ENCODE peak calls at places on chromosomes 1 and 21, in ten cellular contexts. S, A, F, J, N, Y, R, H, Q and U are unnamed samples.

GRCh38 chr21:35273331-35273730 is 224.2 kb upstream of the RUNX1 start:
- DNase-seq in S (no peak), R (no peak), A (no peak), F (no peak), H (no peak), J (no peak), Y (no peak), Q (no peak), N (no peak), U (no peak)

GRCh38 chr1:202807926-202808757 is at the start of gene KDM5B:
- DNase-seq in F (peak), Y (peak), S (peak), A (peak), Q (peak), J (peak), H (peak), N (peak), R (peak), U (peak)

GRCh38 chr1:229842302-229843255 is 216.5 kb downstream of the URB2 start:
- DNase-seq in J (no peak), A (no peak), N (no peak), Q (no peak), F (no peak), H (no peak), S (no peak), Y (no peak), R (no peak), U (no peak)

GRCh38 chr1:209567788-209568187 is 15.7 kb upstream of the CAMK1G start:
- DNase-seq in N (no peak), F (no peak), Q (peak), J (no peak), A (no peak), Y (no peak), S (no peak), R (peak), H (peak), U (no peak)

GRCh38 chr1:43441166-43441893 is 12.4 kb downstream of the HYI start:
- DNase-seq in A (no peak), N (no peak), Q (no peak), J (no peak), S (peak), R (no peak), F (no peak), H (no peak), Y (no peak), U (no peak)

GRCh38 chr1:230581446-230582079 is 60.7 kb upstream of the COG2 start:
- DNase-seq in N (no peak), A (no peak), S (no peak), H (no peak), F (no peak), Y (no peak), R (no peak), Q (no peak), J (peak), U (no peak)

GRCh38 chr1:45205000-45205909 is 1.1 kb downstream of the ZSWIM5 start:
- DNase-seq in H (peak), A (no peak), S (peak), Q (peak), N (no peak), Y (peak), J (peak), F (peak), R (no peak), U (no peak)

GRCh38 chr1:147494998-147495580 is 46.2 kb upstream of the BCL9 start:
- DNase-seq in F (no peak), A (peak), H (peak), Y (peak), Q (peak), R (peak), N (peak), S (peak), J (peak), U (peak)

GRCh38 chr1:119253366-119253765 is 112.9 kb upstream of the WARS2 start:
- DNase-seq in N (no peak), H (peak), R (no peak), Q (no peak), J (no peak), S (no peak), A (no peak), F (no peak), Y (no peak), U (no peak)

GRCh38 chr1:229258031-229258850 is 12.7 kb upstream of the RAB4A start:
- DNase-seq in Q (peak), S (peak), Y (peak), J (peak), F (no peak), R (peak), H (peak), A (peak), N (peak), U (peak)

GRCh38 chr1:115911298-115911697 is 65.0 kb upstream of the SLC22A15 start:
- DNase-seq in J (no peak), R (no peak), N (no peak), A (no peak), Y (no peak), Q (no peak), S (no peak), H (no peak), F (no peak), U (no peak)

GRCh38 chr21:39087238-39087975 is 95.8 kb downstream of the PSMG1 start:
- DNase-seq in N (no peak), R (no peak), H (no peak), S (no peak), Y (no peak), F (no peak), Q (no peak), J (no peak), A (no peak), U (no peak)

GRCh38 chr1:52153898-52154297 is 12.0 kb downstream of the ZFYVE9 start:
- DNase-seq in N (no peak), A (no peak), S (no peak), Q (no peak), H (peak), Y (no peak), F (no peak), J (no peak), R (no peak), U (no peak)

GRCh38 chr1:244112646-244113045 is 61.6 kb downstream of the ZBTB18 start:
- DNase-seq in H (peak), A (no peak), S (no peak), Y (no peak), F (no peak), R (no peak), J (no peak), Q (no peak), N (peak), U (no peak)

GRCh38 chr1:216325946-216326345 is 97.3 kb downstream of the USH2A start:
- DNase-seq in A (no peak), J (no peak), Q (no peak), F (no peak), Y (no peak), H (no peak), S (no peak), N (no peak), R (no peak), U (no peak)

GRCh38 chr1:10803971-10804820 is 7.8 kb upstream of the CASZ1 start:
- DNase-seq in J (no peak), H (no peak), F (peak), S (no peak), R (no peak), Q (no peak), Y (no peak), N (no peak), A (no peak), U (no peak)

GRCh38 chr1:246602194-246602593 is 35.9 kb downstream of the CNST start:
- DNase-seq in J (no peak), Y (no peak), A (no peak), H (no peak), Q (no peak), S (no peak), N (no peak), F (no peak), R (no peak), U (no peak)

GRCh38 chr1:218686258-218686657 is 341.1 kb downstream of the TGFB2 start:
- DNase-seq in J (no peak), Y (no peak), N (peak), A (no peak), R (peak), F (no peak), S (no peak), Q (no peak), H (peak), U (no peak)

GRCh38 chr1:59453297-59453970 is 156.5 kb downstream of the FGGY start:
- DNase-seq in R (no peak), F (no peak), Q (no peak), J (no peak), A (no peak), N (no peak), Y (no peak), H (no peak), S (no peak), U (no peak)

GRCh38 chr1:221994939-221995338 is 253.1 kb upstream of the DUSP10 start:
- DNase-seq in F (no peak), R (peak), H (peak), N (peak), Y (no peak), A (no peak), S (no peak), Q (no peak), J (no peak), U (no peak)

GRCh38 chr1:211535338-211535737 is 43.4 kb upstream of the RD3 start:
- DNase-seq in J (no peak), S (no peak), R (no peak), N (no peak), Q (no peak), H (no peak), A (no peak), Y (no peak), F (no peak), U (no peak)

GRCh38 chr21:25396135-25396711 is 211.1 kb downstream of the MRPL39 start:
- DNase-seq in Q (no peak), N (no peak), S (no peak), R (no peak), Y (peak), A (peak), F (no peak), J (no peak), H (no peak), U (peak)

GRCh38 chr1:180382326-180383115 is 119.9 kb downstream of the ACBD6 start:
- DNase-seq in H (peak), F (no peak), N (no peak), S (no peak), Y (no peak), J (no peak), R (no peak), Q (no peak), A (no peak), U (no peak)

GRCh38 chr21:38315155-38315554 is 58.4 kb downstream of the KCNJ15 start:
- DNase-seq in Y (no peak), H (peak), Q (no peak), A (no peak), N (no peak), R (no peak), F (no peak), S (no peak), J (no peak), U (no peak)

GRCh38 chr1:6224733-6225132 is 11.0 kb downstream of the ICMT start:
- DNase-seq in A (no peak), Q (no peak), J (no peak), S (no peak), Y (no peak), H (no peak), R (no peak), N (no peak), F (no peak), U (no peak)

GRCh38 chr21:36749935-36750578 is 51.1 kb downstream of the SIM2 start:
- DNase-seq in H (peak), A (no peak), Y (no peak), J (peak), S (no peak), N (no peak), Q (peak), F (no peak), R (no peak), U (no peak)

GRCh38 chr1:10399487-10399917 is 638 bp downstream of the PGD start:
- DNase-seq in Y (no peak), H (peak), S (no peak), Q (no peak), F (peak), A (no peak), N (no peak), J (no peak), R (no peak), U (no peak)

GRCh38 chr1:237754627-237755026 is 136.1 kb downstream of the ZP4 start:
- DNase-seq in R (no peak), Q (no peak), J (no peak), N (no peak), S (no peak), A (no peak), H (no peak), Y (no peak), F (no peak), U (no peak)

GRCh38 chr1:81174811-81175476 is 625.8 kb upstream of the ADGRL2 start:
- DNase-seq in J (no peak), N (no peak), H (no peak), A (no peak), Y (no peak), S (no peak), F (no peak), Q (no peak), R (no peak), U (no peak)

DNA sequence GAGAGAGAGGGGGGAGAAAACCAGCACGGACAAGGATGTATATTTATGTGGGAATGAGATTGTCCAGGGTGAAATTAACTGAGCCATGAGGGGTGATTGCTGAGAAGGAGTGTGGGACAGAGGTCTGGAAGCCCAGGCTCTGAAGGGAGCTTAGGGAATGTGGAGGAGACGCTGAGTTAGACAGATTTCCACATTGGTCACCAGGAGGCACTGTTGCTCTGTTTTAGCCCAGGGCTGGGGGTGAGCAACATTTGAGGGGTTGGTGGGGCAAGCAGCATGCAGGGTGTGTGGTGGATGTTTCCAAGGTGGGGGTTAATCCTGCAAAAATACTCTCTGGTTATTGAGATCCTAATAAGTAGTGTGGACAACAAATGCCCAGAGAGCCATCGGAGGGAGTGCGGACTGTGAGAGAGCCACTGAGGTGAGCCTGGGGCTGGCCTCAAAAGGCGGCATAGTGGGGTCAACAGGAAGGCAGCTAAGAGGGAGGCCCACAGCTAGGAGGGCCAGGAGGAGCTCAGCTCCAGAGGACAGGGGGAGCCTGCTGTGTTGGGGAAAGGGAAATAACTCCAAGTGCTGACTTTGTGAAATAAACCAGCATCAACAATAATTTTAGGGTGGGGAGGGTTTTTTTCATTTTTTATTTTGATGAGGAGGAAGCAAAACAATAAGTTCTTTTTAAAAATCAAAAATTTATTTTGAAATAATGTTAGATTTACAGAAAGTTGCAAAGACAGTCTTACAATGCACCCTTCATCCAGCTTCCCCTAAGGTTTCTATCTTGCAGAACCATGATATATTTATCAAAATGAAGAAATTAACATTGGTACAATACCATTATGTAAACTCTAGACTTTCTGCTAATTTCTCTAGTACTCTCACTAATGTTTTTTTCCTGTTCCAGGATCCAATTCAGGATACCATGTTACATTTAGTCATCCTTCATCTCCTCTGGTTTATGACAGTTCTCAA is 82.8 kb upstream of the CD34 start:
- DNase-seq in N (no peak), Y (no peak), Q (peak), F (no peak), H (peak), S (no peak), R (no peak), A (no peak), J (peak), U (no peak)
- TF ChIP-seq CTCF in N (peak), Y (no peak), Q (peak), F (no peak), H (peak), S (peak), R (peak), A (peak), J (peak), U (peak)

DNA sequence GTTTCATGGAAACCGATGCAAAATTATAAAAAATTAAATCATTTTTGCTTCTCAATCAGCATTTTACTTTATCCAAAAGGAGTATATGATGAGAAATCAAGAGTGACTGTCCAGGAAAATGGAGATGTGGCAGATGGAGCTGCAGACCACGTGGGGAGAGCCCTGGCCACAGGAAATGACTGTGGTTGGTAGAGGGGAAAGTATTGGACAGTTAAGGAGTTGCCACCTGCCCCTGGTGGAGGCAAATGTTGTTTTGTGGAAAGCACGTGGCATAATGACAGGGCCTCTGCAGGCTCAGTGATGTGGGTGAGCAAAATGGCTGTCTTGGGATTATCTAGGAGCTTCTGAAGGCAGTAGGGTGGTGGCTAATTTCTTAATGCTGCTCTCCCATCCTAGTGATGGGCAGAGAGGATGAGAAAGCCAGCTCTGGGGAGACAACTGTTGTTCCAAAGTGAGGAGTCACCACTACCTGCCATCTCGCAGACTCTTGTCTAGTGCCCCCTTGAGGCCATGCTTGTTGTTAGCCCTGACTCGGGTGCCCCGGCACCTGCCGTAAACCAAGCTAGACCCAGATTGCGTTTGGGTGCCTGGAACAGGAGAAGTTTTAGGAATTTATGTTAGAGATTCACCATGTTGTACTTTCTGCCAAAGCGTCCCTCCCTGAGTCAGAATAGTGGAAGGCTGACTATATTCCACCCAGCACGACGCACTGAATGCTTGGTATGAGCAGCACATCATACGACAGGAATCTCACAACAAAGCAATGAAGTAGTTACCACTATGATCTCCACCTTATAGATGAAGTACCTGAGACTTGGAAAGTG is 144.0 kb downstream of the ROR1 start:
- DNase-seq in H (no peak), S (no peak), A (no peak), N (no peak), R (no peak), J (peak), Q (no peak), F (no peak), Y (peak), U (no peak)
- TF ChIP-seq CTCF in H (peak), S (peak), A (peak), N (no peak), R (peak), J (peak), Q (peak), F (no peak), Y (no peak), U (no peak)

DNA sequence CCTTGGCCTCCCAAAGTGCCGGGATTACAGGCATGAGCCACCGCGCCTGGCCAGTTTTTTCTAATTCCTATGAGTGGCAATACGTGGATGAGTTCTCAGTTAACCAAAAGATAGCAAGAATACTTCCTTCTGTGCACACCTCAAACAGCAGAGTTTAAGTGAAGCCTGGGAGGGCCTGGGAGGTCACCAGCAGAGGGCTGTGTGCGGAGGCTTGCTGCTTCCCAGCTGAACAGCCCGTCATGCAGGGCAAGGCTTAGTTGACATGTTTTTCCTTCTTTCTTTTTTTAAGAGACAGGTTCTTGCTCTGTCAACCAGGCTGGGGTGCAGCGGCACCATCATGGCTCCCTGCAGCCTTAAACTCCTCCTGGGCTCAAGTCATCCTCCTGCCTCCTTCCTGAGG is 17.8 kb downstream of the GNG4 start:
- DNase-seq in H (no peak), N (no peak), F (no peak), Y (no peak), Q (no peak), J (no peak), R (no peak), S (no peak), A (no peak), U (no peak)
- TF ChIP-seq CTCF in H (no peak), N (no peak), F (no peak), Y (no peak), Q (no peak), J (no peak), R (no peak), S (no peak), A (no peak), U (no peak)

GRCh38 chr1:40318476-40318875 is 1.4 kb upstream of the COL9A2 start:
- DNase-seq in Y (no peak), F (no peak), A (no peak), S (no peak), H (no peak), R (no peak), Q (no peak), N (no peak), J (no peak), U (no peak)

GRCh38 chr1:40315239-40315794 is 1.8 kb downstream of the COL9A2 start:
- DNase-seq in N (peak), A (peak), S (peak), Y (peak), F (peak), Q (peak), J (peak), H (peak), R (peak), U (peak)

GRCh38 chr1:40315795-40316594 is 1.1 kb downstream of the COL9A2 start:
- DNase-seq in R (no peak), A (peak), Y (no peak), N (no peak), F (peak), S (no peak), H (no peak), J (peak), Q (peak), U (peak)

GRCh38 chr1:40317394-40318074 is 448 bp upstream of the COL9A2 start:
- DNase-seq in S (no peak), F (no peak), A (peak), J (no peak), Q (no peak), Y (no peak), N (no peak), H (no peak), R (no peak), U (peak)

DNA sequence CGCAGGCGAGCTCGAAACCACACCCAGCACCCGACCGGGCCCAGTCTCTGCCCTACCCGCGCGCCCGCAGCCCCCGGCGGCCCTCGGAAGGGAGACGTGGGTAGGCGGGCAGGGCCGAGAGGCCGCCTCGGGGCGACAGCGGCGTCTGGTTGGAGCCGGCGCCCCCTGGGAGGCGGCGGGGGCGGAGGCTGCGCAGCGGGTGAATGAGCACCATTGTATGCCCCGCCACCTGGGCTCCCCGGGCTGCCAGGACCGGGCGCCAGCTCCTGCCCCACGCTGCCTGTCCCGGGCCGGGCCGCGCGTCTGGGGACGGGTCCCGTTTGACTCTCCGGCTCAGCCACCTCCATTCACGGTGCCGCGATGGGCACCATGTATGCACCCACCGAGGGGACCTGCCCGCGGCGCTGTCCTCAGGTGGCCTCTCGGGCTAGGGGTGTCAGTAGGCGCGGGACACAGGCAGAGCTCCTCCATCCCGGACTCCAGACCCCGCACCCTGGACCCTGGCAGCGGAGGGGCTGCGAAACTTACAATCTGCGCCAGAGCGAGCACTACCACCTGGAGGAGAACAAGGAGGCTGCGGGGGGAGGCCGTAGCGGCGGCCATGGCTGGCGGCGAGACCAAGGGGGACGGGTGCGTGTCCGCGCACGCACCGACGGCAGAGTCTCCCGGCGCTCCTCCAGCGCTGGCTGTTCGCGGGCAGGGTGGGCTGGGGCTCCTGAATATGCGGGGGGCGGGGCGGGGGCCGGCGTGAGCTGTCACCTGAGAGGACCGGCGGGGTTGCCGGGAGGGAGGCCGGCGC is at the start of gene COL9A2:
- DNase-seq in R (no peak), H (peak), J (peak), Q (peak), F (peak), S (no peak), N (no peak), A (peak), Y (peak), U (peak)
- TF ChIP-seq CTCF in R (no peak), H (no peak), J (no peak), Q (no peak), F (no peak), S (no peak), N (no peak), A (no peak), Y (no peak), U (no peak)